ENCODE peak calls at places on chromosome 17, in seven cellular contexts. S is dorsolateral prefrontal cortex, A is MM.1S, N is IMR-90, U is psoas muscle, Z is Peyer's patch, G is uterus. P is an unnamed sample.

GRCh38 chr17:73272906-73273218 is 11.2 kb upstream of the CPSF4L start:
- DNase-seq in S (no peak), A (no peak), N (no peak), U (no peak), Z (no peak), G (no peak), P (no peak)

GRCh38 chr17:51238253-51238887 is 21.5 kb downstream of the MBTD1 start:
- DNase-seq in S (no peak), A (no peak), N (no peak), U (no peak), Z (no peak), G (no peak), P (no peak)

GRCh38 chr17:64331946-64332493 is 58.6 kb downstream of the PECAM1 start:
- DNase-seq in S (no peak), A (no peak), N (no peak), U (no peak), Z (no peak), G (no peak), P (no peak)

GRCh38 chr17:11935734-11936406 is 61.4 kb downstream of the ZNF18 start:
- DNase-seq in S (no peak), A (peak; percentile 29), N (peak; percentile 33), U (no peak), Z (no peak), G (no peak), P (peak; percentile 72)

GRCh38 chr17:41777579-41778188 is 8.8 kb downstream of the JUP start:
- DNase-seq in S (no peak), A (no peak), N (peak; percentile 96), U (peak; percentile 88), Z (peak; percentile 63), G (peak; percentile 78), P (peak; percentile 80)

GRCh38 chr17:83012161-83012800 is 67.1 kb upstream of the METRNL start:
- DNase-seq in S (no peak), A (no peak), N (no peak), U (no peak), Z (no peak), G (no peak), P (no peak)

GRCh38 chr17:14922421-14922820 is 342.7 kb downstream of the PMP22 start:
- DNase-seq in S (no peak), A (no peak), N (no peak), U (no peak), Z (no peak), G (no peak), P (no peak)

GRCh38 chr17:72471296-72471695 is 350.5 kb downstream of the SOX9 start:
- DNase-seq in S (no peak), A (no peak), N (no peak), U (no peak), Z (no peak), G (no peak), P (no peak)

GRCh38 chr17:72725432-72726068 is 366.9 kb downstream of the SLC39A11 start:
- DNase-seq in S (peak; percentile 67), A (peak; percentile 69), N (peak; percentile 66), U (peak; percentile 62), Z (peak; percentile 78), G (peak; percentile 16), P (peak; percentile 52)

GRCh38 chr17:12566281-12567002 is 99.2 kb upstream of the MYOCD start:
- DNase-seq in S (no peak), A (no peak), N (no peak), U (no peak), Z (no peak), G (no peak), P (no peak)

GRCh38 chr17:82334622-82335394 is 1.2 kb upstream of the SECTM1 start:
- DNase-seq in S (no peak), A (peak; percentile 66), N (peak; percentile 22), U (peak; percentile 52), Z (peak; percentile 80), G (no peak), P (no peak)

GRCh38 chr17:36937001-36937960 is at the start of gene LHX1:
- DNase-seq in S (no peak), A (no peak), N (no peak), U (peak; percentile 39), Z (no peak), G (no peak), P (no peak)

GRCh38 chr17:58314706-58315015 is 13.9 kb downstream of the TSPOAP1 start:
- DNase-seq in S (no peak), A (no peak), N (no peak), U (no peak), Z (no peak), G (no peak), P (no peak)

GRCh38 chr17:42720996-42721583 is 23.8 kb downstream of the EZH1 start:
- DNase-seq in S (no peak), A (peak; percentile 82), N (peak; percentile 71), U (no peak), Z (no peak), G (no peak), P (peak; percentile 48)

GRCh38 chr17:42508426-42509164 is 27.4 kb upstream of the NAGLU start:
- DNase-seq in S (no peak), A (no peak), N (no peak), U (no peak), Z (no peak), G (no peak), P (no peak)

GRCh38 chr17:32275060-32276042 is 9.7 kb downstream of the RHBDL3 start:
- DNase-seq in S (no peak), A (no peak), N (peak; percentile 90), U (peak; percentile 75), Z (no peak), G (peak; percentile 53), P (no peak)

GRCh38 chr17:20046629-20047028 is 37.5 kb downstream of the SPECC1 start:
- DNase-seq in S (no peak), A (no peak), N (no peak), U (no peak), Z (no peak), G (no peak), P (no peak)

GRCh38 chr17:39925282-39926134 is 1.9 kb downstream of the ORMDL3 start:
- DNase-seq in S (no peak), A (peak; percentile 23), N (no peak), U (no peak), Z (no peak), G (no peak), P (no peak)

GRCh38 chr17:79183221-79184158 is 108.9 kb downstream of the ENGASE start:
- DNase-seq in S (no peak), A (no peak), N (no peak), U (no peak), Z (no peak), G (no peak), P (no peak)

GRCh38 chr17:62819511-62820221 is 11.6 kb upstream of the MARCHF10 start:
- DNase-seq in S (no peak), A (no peak), N (peak; percentile 99), U (peak; percentile 63), Z (no peak), G (peak; percentile 62), P (no peak)

GRCh38 chr17:63998721-63999679 is 849 bp downstream of the PRR29 start:
- DNase-seq in S (peak; percentile 35), A (peak; percentile 59), N (no peak), U (no peak), Z (no peak), G (no peak), P (no peak)

GRCh38 chr17:6084226-6085161 is 14.3 kb downstream of the WSCD1 start:
- DNase-seq in S (peak; percentile 95), A (no peak), N (no peak), U (peak; percentile 91), Z (no peak), G (no peak), P (no peak)

GRCh38 chr17:13518271-13519000 is 83.3 kb downstream of the HS3ST3A1 start:
- DNase-seq in S (no peak), A (no peak), N (peak; percentile 89), U (no peak), Z (no peak), G (peak; percentile 35), P (no peak)

GRCh38 chr17:79028496-79029326 is 4.7 kb downstream of the C1QTNF1 start:
- DNase-seq in S (no peak), A (no peak), N (no peak), U (no peak), Z (no peak), G (peak; percentile 12), P (no peak)

DNA sequence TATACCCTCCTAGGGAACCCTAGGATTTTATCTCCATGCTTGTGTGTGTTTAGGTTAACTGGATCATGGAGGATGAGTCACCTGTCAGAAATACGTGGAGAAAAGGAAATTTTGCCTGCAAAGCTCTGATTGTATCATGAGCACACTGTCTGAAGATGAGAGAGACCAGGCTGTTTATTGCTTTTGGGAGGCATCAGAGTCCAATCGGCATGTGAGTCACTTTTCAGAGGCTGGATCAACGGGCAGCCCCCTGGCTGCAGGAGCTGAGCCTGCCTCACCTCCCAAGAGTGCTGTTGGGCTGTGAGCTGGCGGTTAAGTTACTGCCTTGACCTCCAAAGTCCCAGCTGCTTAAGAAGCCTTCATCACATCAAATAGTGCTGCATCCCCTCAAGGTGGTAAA is 41.5 kb upstream of the MED9 start:
- DNase-seq in S (no peak), A (no peak), N (peak; percentile 99), U (no peak), Z (no peak), G (no peak), P (no peak)
- H3K27ac ChIP-seq in S (no peak overlapping the region), A (no peak overlapping the region), N (peak overlapping the region; percentile 73), U (no peak overlapping the region), Z (no peak overlapping the region), G (no peak overlapping the region), P (no peak overlapping the region)

GRCh38 chr17:81129289-81129688 is 36.0 kb upstream of the PVALEF start:
- DNase-seq in S (no peak), A (no peak), N (no peak), U (no peak), Z (no peak), G (no peak), P (no peak)
- TF ChIP-seq CTCF in S (no peak), A (no peak), N (no peak), U (no peak), Z (no peak), G (no peak), P (no peak)

GRCh38 chr17:16511515-16511914 is 19.5 kb upstream of the LRRC75A start:
- DNase-seq in S (no peak), A (no peak), N (no peak), U (no peak), Z (no peak), G (no peak), P (no peak)
- H3K27ac ChIP-seq in S (no peak overlapping the region), A (no peak overlapping the region), N (no peak overlapping the region), U (no peak overlapping the region), Z (no peak overlapping the region), G (no peak overlapping the region), P (no peak overlapping the region)

GRCh38 chr17:8237886-8238285 is 10.0 kb downstream of the CTC1 start:
- DNase-seq in S (no peak), A (no peak), N (no peak), U (no peak), Z (no peak), G (no peak), P (no peak)

GRCh38 chr17:8244768-8245167 is 3.1 kb downstream of the CTC1 start:
- DNase-seq in S (no peak), A (no peak), N (no peak), U (no peak), Z (no peak), G (no peak), P (no peak)

GRCh38 chr17:8249621-8250020 is 532 bp downstream of the PFAS start:
- DNase-seq in S (no peak), A (no peak), N (no peak), U (no peak), Z (no peak), G (no peak), P (no peak)

GRCh38 chr17:8248751-8249607 is at the start of gene PFAS:
- DNase-seq in S (peak; percentile 91), A (peak; percentile 98), N (peak; percentile 89), U (peak; percentile 98), Z (peak; percentile 98), G (peak; percentile 95), P (peak; percentile 98)

GRCh38 chr17:8243827-8244226 is 4.0 kb downstream of the CTC1 start:
- DNase-seq in S (no peak), A (no peak), N (no peak), U (no peak), Z (no peak), G (no peak), P (no peak)
- TF ChIP-seq CTCF in S (no peak), A (no peak), N (no peak), U (no peak), Z (no peak), G (no peak), P (no peak)